ENCODE peak calls at places on chromosomes 11 and 22, in eight cellular contexts. T, R, W, O, E, X, F and V are unnamed samples.

GRCh38 chr11:118953265-118953664 is 2.8 kb upstream of the UPK2 start:
- DNase-seq in R (peak; percentile 25), O (no peak), F (no peak), T (no peak), E (no peak), X (no peak), W (no peak), V (peak; percentile 26)

GRCh38 chr11:86484164-86484794 is 109.6 kb downstream of the CCDC81 start:
- DNase-seq in F (peak; percentile 62), X (peak; percentile 65), R (peak; percentile 98), O (peak; percentile 35), W (peak; percentile 52), E (no peak), T (no peak), V (no peak)

GRCh38 chr11:110356769-110357671 is 60.6 kb upstream of the RDX start:
- DNase-seq in T (no peak), W (no peak), X (no peak), F (no peak), R (peak; percentile 44), O (no peak), E (no peak), V (no peak)

GRCh38 chr11:111775024-111775710 is 9.0 kb upstream of the PPP2R1B start:
- DNase-seq in R (peak; percentile 15), W (peak; percentile 49), F (peak; percentile 72), T (no peak), E (no peak), O (peak; percentile 22), X (no peak), V (no peak)

GRCh38 chr22:21567456-21568206 is at the start of gene UBE2L3:
- DNase-seq in R (peak; percentile 63), X (peak; percentile 82), E (peak; percentile 89), W (peak; percentile 70), T (peak; percentile 93), O (peak; percentile 87), F (peak; percentile 88), V (peak; percentile 84)

GRCh38 chr11:73271936-73272679 is at the start of gene P2RY6:
- DNase-seq in T (peak; percentile 72), W (peak; percentile 32), R (peak; percentile 54), E (peak; percentile 75), F (no peak), O (no peak), X (no peak), V (no peak)

GRCh38 chr11:76008474-76008873 is 193.5 kb downstream of the UVRAG start:
- DNase-seq in E (no peak), O (no peak), F (no peak), W (no peak), X (no peak), R (peak; percentile 70), T (no peak), V (no peak)

GRCh38 chr11:1639102-1639620 is 9.6 kb downstream of the KRTAP5-5 start:
- DNase-seq in W (no peak), R (no peak), E (no peak), O (peak; percentile 63), X (no peak), F (peak; percentile 81), T (peak; percentile 66), V (no peak)

GRCh38 chr11:133946541-133947297 is 10.0 kb downstream of the IGSF9B start:
- DNase-seq in R (no peak), E (no peak), X (no peak), O (peak; percentile 51), F (peak; percentile 50), W (no peak), T (no peak), V (peak; percentile 90)

GRCh38 chr11:10329935-10330334 is 25.1 kb downstream of the ADM start:
- DNase-seq in O (no peak), R (peak; percentile 86), E (no peak), F (no peak), W (no peak), X (no peak), T (no peak), V (no peak)

GRCh38 chr11:68146704-68147474 is 25.7 kb upstream of the CHKA start:
- DNase-seq in W (no peak), T (peak; percentile 82), O (no peak), F (peak; percentile 28), X (no peak), E (peak; percentile 71), R (no peak), V (no peak)

GRCh38 chr22:23012081-23012622 is 58.2 kb upstream of the GNAZ start:
- DNase-seq in X (no peak), T (no peak), R (no peak), E (no peak), W (no peak), O (no peak), F (no peak), V (no peak)

GRCh38 chr11:75225794-75226193 is 14.8 kb upstream of the TPBGL start:
- DNase-seq in W (no peak), R (no peak), O (no peak), E (no peak), X (no peak), T (no peak), F (no peak), V (no peak)

GRCh38 chr22:24703101-24703500 is 71.4 kb downstream of the PIWIL3 start:
- DNase-seq in T (peak; percentile 85), R (no peak), X (no peak), F (peak; percentile 53), O (peak; percentile 41), E (no peak), W (no peak), V (no peak)

GRCh38 chr11:12598330-12599256 is 75.6 kb upstream of the TEAD1 start:
- DNase-seq in W (peak; percentile 39), T (no peak), X (no peak), F (no peak), O (no peak), R (peak; percentile 72), E (no peak), V (no peak)

GRCh38 chr11:17563961-17564686 is 17.1 kb downstream of the OTOG start:
- DNase-seq in X (no peak), W (no peak), O (no peak), T (no peak), E (peak; percentile 48), R (no peak), F (no peak), V (no peak)

GRCh38 chr11:75479598-75479986 is 46.1 kb downstream of the GDPD5 start:
- DNase-seq in F (no peak), T (no peak), W (no peak), E (no peak), X (no peak), O (no peak), R (no peak), V (no peak)

GRCh38 chr22:42644422-42645340 is 4.3 kb upstream of the ATP5MGL start:
- DNase-seq in F (peak; percentile 80), O (peak; percentile 67), X (no peak), E (no peak), T (no peak), W (peak; percentile 57), R (peak; percentile 22), V (no peak)

GRCh38 chr11:27058456-27058855 is 17.8 kb downstream of the BBOX1 start:
- DNase-seq in O (no peak), X (no peak), F (no peak), R (no peak), T (no peak), E (no peak), W (no peak), V (no peak)

GRCh38 chr22:23826510-23827350 is 12.1 kb downstream of the DERL3 start:
- DNase-seq in E (no peak), T (no peak), O (no peak), W (no peak), F (no peak), R (no peak), X (no peak), V (no peak)

GRCh38 chr11:12529041-12529440 is 145.2 kb upstream of the TEAD1 start:
- DNase-seq in E (no peak), W (no peak), R (peak; percentile 85), X (no peak), O (no peak), F (no peak), T (no peak), V (no peak)

GRCh38 chr11:15926071-15926470 is 430.3 kb downstream of the SOX6 start:
- DNase-seq in X (no peak), T (no peak), W (no peak), E (no peak), F (no peak), O (no peak), R (no peak), V (no peak)

GRCh38 chr11:79173615-79174014 is 267.2 kb downstream of the TENM4 start:
- DNase-seq in T (no peak), X (peak; percentile 22), W (peak; percentile 35), O (no peak), R (peak; percentile 78), F (peak; percentile 36), E (no peak), V (no peak)

GRCh38 chr22:26922804-26923203 is 265.4 kb downstream of the MIAT start:
- DNase-seq in O (no peak), W (no peak), X (no peak), F (no peak), T (no peak), E (no peak), R (no peak), V (no peak)

GRCh38 chr11:47861762-47862161 is 13.6 kb upstream of the NUP160 start:
- DNase-seq in F (no peak), T (no peak), R (peak; percentile 70), W (no peak), E (no peak), O (no peak), X (no peak), V (no peak)

GRCh38 chr22:50190182-50190951 is 4.7 kb downstream of the TRABD start:
- DNase-seq in W (no peak), O (peak; percentile 84), F (peak; percentile 77), X (peak; percentile 63), R (peak; percentile 32), T (peak; percentile 95), E (peak; percentile 91), V (no peak)
- TF ChIP-seq CTCF in W (peak; percentile 35), O (peak; percentile 45), F (peak; percentile 42), X (peak; percentile 19), R (no peak), T (no peak), E (peak; percentile 26), V (peak; percentile 38)

GRCh38 chr22:17871726-17872458 is 97.6 kb upstream of the BID start:
- DNase-seq in X (no peak), E (no peak), F (no peak), O (peak; percentile 51), R (no peak), T (no peak), W (no peak), V (no peak)
- H3K4me3 ChIP-seq in X (no peak overlapping the region), E (no peak overlapping the region), F (no peak overlapping the region), O (no peak overlapping the region), R (no peak overlapping the region), T (no peak overlapping the region), W (no peak overlapping the region), V (no peak overlapping the region)

GRCh38 chr11:69977951-69978350 is 100.2 kb upstream of the ANO1 start:
- DNase-seq in E (no peak), W (no peak), O (no peak), X (no peak), T (no peak), F (no peak), R (no peak), V (no peak)
- H3K27ac ChIP-seq in E (no peak overlapping the region), W (no peak overlapping the region), O (no peak overlapping the region), X (no peak overlapping the region), T (no peak overlapping the region), F (no peak overlapping the region), R (no peak overlapping the region), V (no peak overlapping the region)

DNA sequence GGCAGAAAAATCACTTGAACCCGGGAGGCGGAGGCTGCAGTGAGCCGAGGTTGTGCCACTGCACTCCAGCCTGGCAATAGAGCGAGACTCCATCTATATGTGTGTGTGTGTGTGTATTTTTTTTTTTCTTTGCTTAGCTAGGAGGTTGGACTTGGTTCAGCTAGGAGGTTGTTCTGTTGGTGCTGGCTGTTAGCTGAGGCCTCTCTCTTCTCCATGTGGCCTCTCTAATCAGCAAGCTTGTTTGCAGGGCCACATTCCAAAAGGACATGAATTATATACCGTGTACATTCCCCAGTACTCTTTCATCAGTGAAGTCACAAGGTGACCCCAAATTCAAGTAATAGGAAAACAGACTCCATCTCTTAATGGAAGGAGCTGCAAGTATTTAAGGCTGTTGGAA is 67.3 kb upstream of the KCNQ1OT1 start:
- DNase-seq in F (peak; percentile 1), R (no peak), X (no peak), E (peak; percentile 15), W (no peak), O (no peak), T (no peak), V (no peak)
- TF ChIP-seq CTCF in F (no peak), R (no peak), X (no peak), E (no peak), W (no peak), O (no peak), T (no peak), V (no peak)